ENCODE peak calls at places on chromosomes 3 and 15, in four cellular contexts. J, W, C and I are unnamed samples.

GRCh38 chr3:38124324-38125122 is 12.4 kb downstream of the ACAA1 start:
- DNase-seq in C (no peak), J (no peak), W (no peak), I (no peak)

GRCh38 chr3:194185225-194185624 is 49.3 kb downstream of the HES1 start:
- DNase-seq in C (no peak), J (no peak), W (no peak), I (no peak)

GRCh38 chr15:98650871-98651481 is 2.6 kb downstream of the IGF1R start:
- DNase-seq in W (peak), J (peak), C (no peak), I (no peak)

GRCh38 chr15:64209680-64210334 is 47.0 kb upstream of the PPIB start:
- DNase-seq in J (peak), C (no peak), W (peak), I (peak)

GRCh38 chr3:11832964-11833621 is 13.6 kb downstream of the TAMM41 start:
- DNase-seq in C (no peak), W (no peak), J (no peak), I (no peak)

GRCh38 chr3:29065211-29065785 is 215.6 kb upstream of the RBMS3 start:
- DNase-seq in C (no peak), W (peak), J (peak), I (peak)

GRCh38 chr3:155391583-155391982 is 98.1 kb upstream of the STRIT1 start:
- DNase-seq in C (no peak), J (peak), W (peak), I (peak)

GRCh38 chr3:67790043-67790442 is 135.6 kb upstream of the SUCLG2 start:
- DNase-seq in C (peak), J (peak), W (peak), I (peak)

GRCh38 chr3:58383904-58384303 is 49.7 kb downstream of the PDHB start:
- DNase-seq in J (peak), W (peak), C (no peak), I (peak)

GRCh38 chr3:161969867-161970266 is 473.3 kb downstream of the OTOL1 start:
- DNase-seq in C (no peak), J (peak), W (peak), I (no peak)

GRCh38 chr15:82849556-82850241 is 40.3 kb downstream of the WHAMM start:
- DNase-seq in J (peak), W (peak), C (no peak), I (peak)

GRCh38 chr3:139388077-139388476 is 1.4 kb downstream of the COPB2 start:
- DNase-seq in W (no peak), J (no peak), C (no peak), I (no peak)

GRCh38 chr15:57153140-57153539 is 223.2 kb upstream of the CGNL1 start:
- DNase-seq in C (no peak), J (peak), W (peak), I (no peak)

GRCh38 chr3:11739123-11739522 is 95.4 kb upstream of the VGLL4 start:
- DNase-seq in J (no peak), C (no peak), W (no peak), I (no peak)

GRCh38 chr3:147471741-147472140 is 62.6 kb downstream of the ZIC1 start:
- DNase-seq in W (no peak), C (no peak), J (no peak), I (no peak)

GRCh38 chr15:35458176-35458856 is 87.6 kb downstream of the DPH6 start:
- DNase-seq in C (no peak), W (peak), J (peak), I (no peak)

GRCh38 chr3:15273214-15273613 is 59.2 kb downstream of the SH3BP5 start:
- DNase-seq in W (no peak), J (no peak), C (no peak), I (no peak)

GRCh38 chr15:66172339-66172980 is 81.1 kb downstream of the MEGF11 start:
- DNase-seq in J (no peak), C (no peak), W (no peak), I (no peak)

GRCh38 chr3:8845641-8846040 is 76.2 kb upstream of the OXTR start:
- DNase-seq in J (peak), C (no peak), W (peak), I (peak)

GRCh38 chr3:139627759-139628158 is 50.0 kb downstream of the NMNAT3 start:
- DNase-seq in W (no peak), J (no peak), C (no peak), I (no peak)

GRCh38 chr15:46518381-46518780 is 883.6 kb downstream of the SQOR start:
- DNase-seq in J (no peak), C (no peak), W (no peak), I (no peak)

GRCh38 chr15:67914028-67914427 is 74.2 kb upstream of the RNU6-1 start:
- DNase-seq in W (no peak), C (no peak), J (no peak), I (no peak)

GRCh38 chr3:194941956-194942483 is 256.3 kb downstream of the FAM43A start:
- DNase-seq in C (no peak), W (no peak), J (no peak), I (no peak)

GRCh38 chr3:46551615-46552014 is 14.5 kb downstream of the LRRC2 start:
- DNase-seq in W (peak), J (no peak), C (no peak), I (no peak)

GRCh38 chr3:36874351-36874874 is 70.4 kb downstream of the TRANK1 start:
- DNase-seq in W (no peak), C (no peak), J (no peak), I (no peak)